ENCODE peak calls at places on chromosome X, in nine cellular contexts. A is adrenal gland; X is CD8-positive, alpha-beta T cell; L is K562; K is fibroblast of lung; U is OCI-LY7; E is thoracic aorta; R is tibial nerve; V is colonic mucosa. Q is an unnamed sample. For H3K36me3, the result is how much of the 10 kb centered on the place peaks cover.

GRCh38 chrX:95764972-95765451 is 919.6 kb upstream of the DIAPH2 start:
- DNase-seq in V (no peak), A (no peak), U (peak), E (no peak), X (no peak), K (peak), R (no peak), L (no peak), Q (no peak)

GRCh38 chrX:71098302-71098701 is 2.7 kb downstream of the FOXO4 start:
- DNase-seq in A (peak), L (peak), U (peak), X (peak), K (peak), E (peak), V (peak), R (peak), Q (no peak)

GRCh38 chrX:85503258-85504158 is 124.0 kb upstream of the POF1B start:
- DNase-seq in E (no peak), K (no peak), A (no peak), L (no peak), U (no peak), R (no peak), X (no peak), V (no peak), Q (no peak)

GRCh38 chrX:48648299-48648698 is 35.3 kb upstream of the WAS start:
- DNase-seq in X (peak), E (no peak), K (peak), V (peak), R (peak), A (peak), U (peak), L (no peak), Q (no peak)

GRCh38 chrX:12946838-12947544 is 27.9 kb upstream of the TMSB4X start:
- DNase-seq in K (peak), U (peak), A (peak), V (peak), L (peak), E (no peak), R (peak), X (peak), Q (no peak)

GRCh38 chrX:125170459-125170858 is 149.2 kb upstream of the TEX13C start:
- DNase-seq in R (no peak), X (no peak), L (no peak), E (no peak), V (no peak), A (no peak), U (no peak), K (no peak), Q (no peak)

GRCh38 chrX:16963216-16963615 is 16.8 kb downstream of the REPS2 start:
- DNase-seq in L (no peak), K (no peak), X (no peak), R (no peak), V (no peak), E (no peak), A (no peak), U (no peak), Q (no peak)

GRCh38 chrX:22383988-22384387 is 111.3 kb downstream of the CBLL2 start:
- DNase-seq in U (no peak), V (no peak), K (no peak), R (no peak), L (no peak), E (no peak), X (no peak), A (no peak), Q (no peak)

GRCh38 chrX:17082831-17083230 is 136.4 kb downstream of the REPS2 start:
- DNase-seq in E (no peak), R (no peak), V (no peak), X (no peak), A (no peak), U (peak), L (peak), K (peak), Q (no peak)

GRCh38 chrX:2488621-2489285 is 12.0 kb downstream of the DHRSX start:
- DNase-seq in E (no peak), X (no peak), K (no peak), A (no peak), R (no peak), L (no peak), U (no peak), V (no peak), Q (no peak)

GRCh38 chrX:13254076-13254785 is 65.6 kb downstream of the ATXN3L start:
- DNase-seq in K (peak), E (no peak), U (peak), A (no peak), R (no peak), V (no peak), X (no peak), L (peak), Q (peak)

GRCh38 chrX:13742397-13743176 is 8.0 kb downstream of the OFD1 start:
- DNase-seq in U (peak), X (no peak), E (no peak), V (no peak), R (no peak), L (no peak), A (no peak), K (no peak), Q (peak)

GRCh38 chrX:31580726-31581125 is 508.9 kb upstream of the FTHL17 start:
- DNase-seq in E (no peak), K (peak), X (no peak), L (no peak), R (no peak), V (no peak), A (no peak), U (no peak), Q (no peak)

GRCh38 chrX:143648705-143649104 is 12.8 kb upstream of the SLITRK4 start:
- DNase-seq in X (no peak), A (peak), U (peak), R (no peak), L (no peak), E (no peak), K (no peak), V (no peak), Q (no peak)

GRCh38 chrX:130637591-130637990 is 235.8 kb downstream of the RBMX2 start:
- DNase-seq in R (no peak), V (no peak), X (no peak), E (no peak), A (no peak), K (peak), L (no peak), U (no peak), Q (no peak)

GRCh38 chrX:151830911-151831310 is 81.8 kb upstream of the MAGEA4 start:
- DNase-seq in K (no peak), V (no peak), A (no peak), E (no peak), R (no peak), L (no peak), U (no peak), X (no peak), Q (no peak)

GRCh38 chrX:139766545-139766983 is 58.6 kb upstream of the MCF2 start:
- DNase-seq in U (no peak), L (no peak), V (no peak), E (no peak), R (no peak), A (no peak), X (no peak), K (no peak), Q (peak)

GRCh38 chrX:63784902-63785692 is at the start of gene ARHGEF9:
- DNase-seq in X (no peak), V (peak), A (peak), K (peak), L (no peak), E (no peak), U (no peak), R (no peak), Q (peak)

GRCh38 chrX:117838581-117839331 is 277.9 kb downstream of the KLHL13 start:
- DNase-seq in L (no peak), X (no peak), R (no peak), V (no peak), A (no peak), U (no peak), K (no peak), E (no peak), Q (no peak)

GRCh38 chrX:96182366-96182765 is 502.3 kb upstream of the DIAPH2 start:
- DNase-seq in K (peak), A (no peak), X (no peak), U (no peak), L (no peak), R (no peak), E (no peak), V (peak), Q (no peak)

GRCh38 chrX:39950035-39950688 is 147.6 kb downstream of the BCOR start:
- DNase-seq in K (no peak), R (no peak), U (peak), L (peak), X (no peak), V (no peak), E (no peak), A (no peak), Q (no peak)

GRCh38 chrX:64192040-64192439 is 13.5 kb downstream of the AMER1 start:
- DNase-seq in X (peak), V (no peak), E (no peak), R (no peak), K (no peak), A (no peak), L (no peak), U (no peak), Q (no peak)

GRCh38 chrX:110588164-110588563 is 207.5 kb downstream of the CHRDL1 start:
- DNase-seq in R (no peak), L (no peak), V (no peak), U (no peak), X (no peak), E (no peak), A (no peak), K (no peak), Q (no peak)

GRCh38 chrX:121308276-121308805 is 260.9 kb downstream of the GLUD2 start:
- DNase-seq in L (no peak), A (peak), U (peak), E (no peak), V (peak), X (no peak), K (no peak), R (no peak), Q (peak)

GRCh38 chrX:45619290-45619689 is 418.6 kb upstream of the DIPK2B start:
- DNase-seq in X (no peak), L (no peak), K (no peak), E (no peak), A (no peak), V (no peak), U (no peak), R (no peak), Q (no peak)

GRCh38 chrX:39850630-39851152 is 247.1 kb downstream of the BCOR start:
- DNase-seq in U (no peak), L (peak), K (peak), R (no peak), A (no peak), X (no peak), E (no peak), V (no peak), Q (no peak)

GRCh38 chrX:70171636-70172035 is 5.6 kb upstream of the DGAT2L6 start:
- DNase-seq in U (no peak), A (no peak), X (no peak), V (no peak), E (no peak), K (no peak), R (no peak), L (no peak), Q (no peak)

GRCh38 chrX:11064851-11065600 is 46.1 kb upstream of the HCCS start:
- DNase-seq in X (no peak), U (no peak), L (no peak), V (no peak), E (no peak), A (no peak), R (no peak), K (peak), Q (no peak)

GRCh38 chrX:17535229-17535628 is 160.2 kb downstream of the NHS start:
- DNase-seq in E (no peak), U (peak), V (peak), X (no peak), R (no peak), L (peak), A (no peak), K (peak), Q (no peak)

GRCh38 chrX:14865201-14865600 is 7.7 kb downstream of the FANCB start:
- DNase-seq in X (no peak), E (no peak), U (no peak), K (peak), V (no peak), R (no peak), L (no peak), A (no peak), Q (no peak)

GRCh38 chrX:141632124-141632523 is 42.6 kb downstream of the SPANXA2 start:
- DNase-seq in R (no peak), E (no peak), K (no peak), U (no peak), X (no peak), V (no peak), L (no peak), A (no peak), Q (no peak)

GRCh38 chrX:70554081-70554480 is 109.4 kb downstream of the DLG3 start:
- DNase-seq in V (no peak), E (no peak), X (no peak), R (no peak), U (no peak), K (peak), A (no peak), L (no peak), Q (no peak)

GRCh38 chrX:11304829-11305228 is 11.6 kb downstream of the AMELX start:
- DNase-seq in L (no peak), U (no peak), X (no peak), V (no peak), K (no peak), E (no peak), R (peak), A (no peak), Q (no peak)

GRCh38 chrX:12441376-12442128 is 303.3 kb downstream of the FRMPD4 start:
- DNase-seq in V (no peak), X (no peak), E (no peak), L (no peak), U (no peak), A (no peak), R (no peak), K (peak), Q (no peak)

GRCh38 chrX:137166591-137166990 is 132.8 kb upstream of the GPR101 start:
- DNase-seq in U (no peak), V (peak), E (no peak), K (no peak), R (no peak), A (no peak), L (peak), X (no peak), Q (no peak)
- TF ChIP-seq CTCF in U (peak), V (no peak), E (no peak), K (no peak), R (no peak), A (no peak), L (peak), X (no peak), Q (peak)

GRCh38 chrX:111742018-111742417 is 61.0 kb downstream of the ALG13 start:
- DNase-seq in K (no peak), E (no peak), X (no peak), L (no peak), A (no peak), V (no peak), U (no peak), R (no peak), Q (no peak)

DNA sequence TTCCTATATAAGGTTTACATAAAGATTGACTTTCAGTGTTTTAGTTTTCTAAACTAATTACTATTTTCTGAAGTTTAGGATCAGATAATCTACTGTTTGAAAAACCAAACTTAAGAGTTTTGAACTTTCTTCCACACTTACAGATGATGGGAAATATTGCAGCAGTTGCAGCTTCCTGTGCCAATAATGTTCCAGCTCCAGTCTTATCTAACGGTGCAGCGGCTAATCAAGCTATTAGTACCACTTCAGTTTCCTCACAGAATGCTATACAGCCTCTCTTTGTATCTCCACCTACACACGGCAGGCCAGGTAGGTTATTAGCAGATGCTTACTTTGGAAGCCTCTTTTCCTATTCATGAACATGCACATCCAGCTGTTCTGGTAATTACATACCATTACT is 55.6 kb downstream of the ALG13 start:
- DNase-seq in L (no peak), K (no peak), E (no peak), U (no peak), V (no peak), R (no peak), A (no peak), X (no peak), Q (no peak)
- H3K36me3 ChIP-seq in L (half or more), K (under half), E (under half), U (half or more), V (under half), R (under half), A (under half), X (under half), Q (under half)

GRCh38 chrX:136304493-136304892 is 3.7 kb downstream of the ADGRG4 start:
- DNase-seq in V (no peak), A (no peak), R (no peak), X (no peak), U (no peak), E (no peak), K (no peak), L (no peak), Q (no peak)
- TF ChIP-seq CTCF in V (no peak), A (no peak), R (no peak), X (no peak), U (peak), E (no peak), K (no peak), L (no peak), Q (peak)

GRCh38 chrX:47202877-47203276 is 9.2 kb downstream of the UBA1 start:
- DNase-seq in X (no peak), A (no peak), V (no peak), R (no peak), L (no peak), E (no peak), U (no peak), K (no peak), Q (no peak)
- H3K36me3 ChIP-seq in X (under half), A (under half), V (under half), R (under half), L (half or more), E (half or more), U (half or more), K (under half), Q (half or more)

GRCh38 chrX:133437356-133437755 is 22.1 kb upstream of the GPC4 start:
- DNase-seq in L (no peak), V (no peak), K (no peak), R (no peak), X (no peak), A (no peak), U (no peak), E (no peak), Q (no peak)

GRCh38 chrX:133440081-133440796 is 24.9 kb upstream of the GPC4 start:
- DNase-seq in V (no peak), U (no peak), R (no peak), E (no peak), K (no peak), A (no peak), L (no peak), X (no peak), Q (no peak)

GRCh38 chrX:133437771-133438170 is 22.5 kb upstream of the GPC4 start:
- DNase-seq in L (no peak), X (no peak), R (no peak), A (no peak), U (no peak), E (no peak), V (no peak), K (no peak), Q (no peak)

GRCh38 chrX:133434197-133434820 is 19.0 kb upstream of the GPC4 start:
- DNase-seq in R (no peak), L (peak), A (no peak), K (no peak), U (no peak), E (no peak), V (no peak), X (no peak), Q (no peak)

DNA sequence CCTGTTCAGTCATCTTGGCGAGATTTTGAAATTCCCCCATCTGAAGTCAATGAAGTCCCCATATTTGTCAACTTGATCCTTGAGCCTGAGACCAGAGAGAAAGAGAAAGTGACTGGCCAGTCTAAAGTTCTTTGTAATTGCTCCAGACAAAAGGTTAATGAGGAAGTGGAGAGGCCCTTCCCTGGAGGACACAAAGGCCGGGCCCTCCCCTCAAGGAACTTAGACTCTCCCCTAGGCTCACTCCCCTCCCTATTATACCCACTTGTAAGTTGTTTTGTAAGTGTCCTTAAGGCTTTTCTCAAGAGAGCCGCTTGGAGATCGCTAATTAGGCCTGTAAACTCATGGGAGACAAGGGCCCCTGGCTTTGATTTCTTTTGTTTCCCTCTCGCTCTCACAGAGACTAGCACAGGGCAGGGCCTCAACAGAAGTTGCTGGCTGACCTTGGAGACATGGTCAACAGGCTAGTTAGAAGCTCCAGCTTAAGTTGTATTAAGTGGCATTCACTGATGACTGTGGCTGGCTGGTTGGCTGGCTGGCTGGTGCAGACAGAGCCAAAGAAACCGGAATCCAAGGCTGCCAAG is 20.3 kb upstream of the GPC4 start:
- DNase-seq in E (no peak), L (no peak), K (no peak), V (no peak), A (no peak), U (no peak), X (no peak), R (no peak), Q (no peak)
- TF ChIP-seq CTCF in E (no peak), L (no peak), K (no peak), V (no peak), A (no peak), U (no peak), X (no peak), R (no peak), Q (no peak)

GRCh38 chrX:1389993-1390285 is 2.0 kb downstream of the SLC25A6 start:
- DNase-seq in U (no peak), R (no peak), V (no peak), X (no peak), L (no peak), A (no peak), K (no peak), E (no peak), Q (no peak)
- H3K36me3 ChIP-seq in U (half or more), R (under half), V (under half), X (half or more), L (half or more), A (under half), K (under half), E (half or more), Q (half or more)

GRCh38 chrX:152937236-152937635 is 39.4 kb downstream of the ZNF185 start:
- DNase-seq in R (no peak), K (no peak), V (no peak), A (no peak), E (no peak), L (no peak), X (no peak), U (no peak), Q (no peak)

GRCh38 chrX:152946681-152947080 is 47.2 kb downstream of the PNMA5 start:
- DNase-seq in A (no peak), E (no peak), U (no peak), K (no peak), V (no peak), X (no peak), L (no peak), R (no peak), Q (no peak)

GRCh38 chrX:152943826-152944225 is 46.0 kb downstream of the ZNF185 start:
- DNase-seq in K (no peak), E (no peak), L (no peak), U (no peak), R (no peak), X (no peak), A (no peak), V (no peak), Q (no peak)

GRCh38 chrX:152945021-152945979 is 47.4 kb downstream of the ZNF185 start:
- DNase-seq in L (no peak), V (no peak), A (no peak), R (no peak), X (no peak), U (no peak), K (no peak), E (no peak), Q (no peak)

GRCh38 chrX:152941328-152942111 is 43.7 kb downstream of the ZNF185 start:
- DNase-seq in L (peak), E (peak), V (peak), K (peak), X (peak), A (peak), R (peak), U (peak), Q (peak)
- TF ChIP-seq CTCF in L (peak), E (peak), V (peak), K (peak), X (peak), A (peak), R (peak), U (peak), Q (peak)